ENCODE peak calls at places on chromosomes 4 and X, in six cellular contexts. M, G, C, U, T and W are unnamed samples.

GRCh38 chr4:103845075-103845474 is 125.3 kb upstream of the TACR3 start:
- DNase-seq in M (no peak), G (no peak), C (no peak), U (no peak), T (no peak), W (no peak)

GRCh38 chrX:110415440-110416167 is 57.0 kb downstream of the RTL9 start:
- DNase-seq in M (no peak), G (no peak), C (no peak), U (no peak), T (peak; percentile 39), W (no peak)

GRCh38 chrX:135973025-135973547 is 702 bp downstream of the MMGT1 start:
- DNase-seq in M (no peak), G (no peak), C (no peak), U (peak; percentile 5), T (peak; percentile 9), W (no peak)

GRCh38 chr4:73978886-73979285 is 2.9 kb downstream of the PF4 start:
- DNase-seq in M (no peak), G (no peak), C (no peak), U (no peak), T (peak; percentile 80), W (no peak)

GRCh38 chr4:38164346-38164745 is 204.1 kb downstream of the PTTG2 start:
- DNase-seq in M (no peak), G (no peak), C (no peak), U (no peak), T (no peak), W (no peak)

GRCh38 chr4:127698789-127699200 is 31.4 kb upstream of the SLC25A31 start:
- DNase-seq in M (no peak), G (no peak), C (no peak), U (no peak), T (peak; percentile 87), W (no peak)

GRCh38 chr4:10007772-10008171 is 13.5 kb downstream of the SLC2A9 start:
- DNase-seq in M (no peak), G (no peak), C (no peak), U (no peak), T (no peak), W (no peak)

GRCh38 chr4:30756553-30756952 is 36.4 kb downstream of the PCDH7 start:
- DNase-seq in M (no peak), G (no peak), C (no peak), U (no peak), T (no peak), W (no peak)

GRCh38 chrX:108020631-108021030 is 24.2 kb upstream of the VSIG1 start:
- DNase-seq in M (no peak), G (no peak), C (no peak), U (no peak), T (peak; percentile 23), W (no peak)

GRCh38 chr4:128286474-128287158 is 997 bp downstream of the PGRMC2 start:
- DNase-seq in M (no peak), G (peak; percentile 29), C (no peak), U (no peak), T (peak; percentile 58), W (peak; percentile 5)

GRCh38 chr4:73499996-73500765 is 18.6 kb downstream of the AFM start:
- DNase-seq in M (no peak), G (no peak), C (no peak), U (no peak), T (no peak), W (no peak)

GRCh38 chr4:39083164-39083563 is 21.1 kb downstream of the KLHL5 start:
- DNase-seq in M (no peak), G (no peak), C (no peak), U (no peak), T (peak; percentile 83), W (no peak)

GRCh38 chr4:3492741-3493719 is 29.9 kb downstream of the DOK7 start:
- DNase-seq in M (no peak), G (peak; percentile 76), C (no peak), U (no peak), T (no peak), W (no peak)

GRCh38 chrX:107842715-107843400 is 17.2 kb downstream of the MID2 start:
- DNase-seq in M (no peak), G (no peak), C (no peak), U (no peak), T (no peak), W (no peak)

GRCh38 chrX:140912606-140913005 is 89.8 kb upstream of the SPANXB1 start:
- DNase-seq in M (no peak), G (no peak), C (no peak), U (no peak), T (no peak), W (no peak)

GRCh38 chrX:85375333-85375738 is 4.1 kb downstream of the POF1B start:
- DNase-seq in M (no peak), G (peak; percentile 30), C (no peak), U (no peak), T (no peak), W (no peak)

GRCh38 chr4:130043796-130044195 is 947.8 kb downstream of the C4orf33 start:
- DNase-seq in M (no peak), G (no peak), C (no peak), U (no peak), T (no peak), W (no peak)

GRCh38 chr4:161419822-161420221 is 744.0 kb downstream of the FSTL5 start:
- DNase-seq in M (no peak), G (peak; percentile 7), C (peak; percentile 33), U (peak; percentile 5), T (no peak), W (no peak)

GRCh38 chr4:39899291-39899690 is 78.4 kb downstream of the PDS5A start:
- DNase-seq in M (no peak), G (no peak), C (no peak), U (no peak), T (no peak), W (no peak)

GRCh38 chr4:97493815-97494518 is 649.3 kb downstream of the STPG2 start:
- DNase-seq in M (no peak), G (no peak), C (no peak), U (no peak), T (peak; percentile 52), W (no peak)

GRCh38 chr4:74934822-74935326 is 2.0 kb downstream of the PARM1 start:
- DNase-seq in M (no peak), G (no peak), C (no peak), U (no peak), T (no peak), W (no peak)

GRCh38 chr4:121693450-121693849 is 3.3 kb downstream of the ANXA5 start:
- DNase-seq in M (no peak), G (no peak), C (no peak), U (no peak), T (no peak), W (no peak)

GRCh38 chr4:70709551-70710080 is 12.1 kb upstream of the RUFY3 start:
- DNase-seq in M (no peak), G (no peak), C (no peak), U (no peak), T (no peak), W (no peak)

GRCh38 chr4:91198951-91199350 is 1071.8 kb downstream of the CCSER1 start:
- DNase-seq in M (no peak), G (no peak), C (no peak), U (no peak), T (no peak), W (no peak)

GRCh38 chr4:153931804-153932203 is 142.9 kb upstream of the SFRP2 start:
- DNase-seq in M (no peak), G (no peak), C (no peak), U (no peak), T (no peak), W (no peak)

GRCh38 chrX:56268888-56269287 is 36.7 kb downstream of the KLF8 start:
- DNase-seq in M (no peak), G (no peak), C (no peak), U (no peak), T (peak; percentile 35), W (no peak)

GRCh38 chrX:152641996-152642395 is 4.3 kb downstream of the GABRQ start:
- DNase-seq in M (no peak), G (peak; percentile 46), C (peak; percentile 61), U (no peak), T (no peak), W (no peak)
- TF ChIP-seq CTCF in M (no peak), G (peak; percentile 42), C (peak; percentile 53), U (no peak), T (peak; percentile 34), W (no peak)

DNA sequence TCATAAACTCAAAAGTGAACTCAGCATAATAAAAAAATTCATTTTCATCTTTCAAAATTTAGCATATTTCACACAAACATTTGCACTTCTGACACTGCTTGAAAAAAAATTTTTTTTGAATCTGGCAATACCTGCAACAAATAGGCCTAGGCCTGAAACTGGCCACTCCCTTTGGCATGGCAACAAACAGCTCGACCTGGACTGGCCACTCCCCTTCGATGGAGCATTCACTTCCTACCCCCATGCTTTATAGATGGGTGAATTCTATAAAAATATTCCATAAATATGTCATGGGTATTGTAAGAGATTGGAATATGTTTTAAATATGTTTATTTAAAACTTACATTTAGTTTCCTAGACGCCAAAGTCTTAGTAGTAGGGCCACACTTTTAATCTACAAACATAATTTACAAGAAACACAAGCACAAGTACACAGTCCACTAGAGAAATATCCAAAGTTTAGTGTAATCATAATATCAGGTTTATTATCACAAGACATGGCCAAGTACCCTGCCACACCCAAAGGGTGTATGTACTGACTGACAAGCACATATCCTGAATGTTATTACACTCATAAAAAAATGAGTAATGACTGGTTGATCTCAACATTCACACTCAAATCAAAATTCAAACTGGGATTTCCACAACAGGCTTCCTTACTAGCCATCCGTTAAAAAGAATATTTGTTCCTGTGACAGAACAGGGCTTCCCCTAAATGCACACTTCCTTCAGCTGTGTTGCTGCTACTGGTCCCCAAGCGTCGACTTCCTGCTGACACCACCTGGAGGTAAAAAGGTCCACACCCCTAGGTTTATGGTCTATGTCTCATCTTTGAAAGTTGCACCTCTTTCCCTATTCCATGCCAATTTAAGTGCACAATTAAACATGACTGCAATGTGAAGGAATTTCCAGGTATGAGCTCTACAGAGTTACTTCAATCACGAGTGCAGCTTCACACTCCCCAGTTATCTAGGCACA is 271.5 kb downstream of the NR3C2 start:
- DNase-seq in M (no peak), G (no peak), C (no peak), U (no peak), T (peak; percentile 41), W (no peak)
- H3K9me3 ChIP-seq in M (no peaks in the 10 kb centered on the region), G (no peaks in the 10 kb centered on the region), C (no peaks in the 10 kb centered on the region), U (no peaks in the 10 kb centered on the region), T (no peaks in the 10 kb centered on the region), W (no peaks in the 10 kb centered on the region)

GRCh38 chrX:29661290-29661689 is 554.1 kb upstream of the MAGEB2 start:
- DNase-seq in M (no peak), G (no peak), C (no peak), U (no peak), T (peak; percentile 31), W (no peak)
- H3K27ac ChIP-seq in M (no peak overlapping the region), G (peak overlapping the region; percentile 97), C (no peak overlapping the region), U (peak overlapping the region; percentile 41), T (peak overlapping the region; percentile 95), W (no peak overlapping the region)

GRCh38 chr4:101853691-101854090 is 63.2 kb downstream of the BANK1 start:
- DNase-seq in M (no peak), G (no peak), C (no peak), U (no peak), T (no peak), W (no peak)

GRCh38 chr4:101853028-101853427 is 62.5 kb downstream of the BANK1 start:
- DNase-seq in M (no peak), G (no peak), C (no peak), U (no peak), T (no peak), W (no peak)

GRCh38 chr4:101856149-101856548 is 65.6 kb downstream of the BANK1 start:
- DNase-seq in M (no peak), G (no peak), C (no peak), U (no peak), T (no peak), W (no peak)

GRCh38 chr4:101857176-101857575 is 66.6 kb downstream of the BANK1 start:
- DNase-seq in M (no peak), G (no peak), C (no peak), U (no peak), T (no peak), W (no peak)

GRCh38 chr4:101855239-101855638 is 64.7 kb downstream of the BANK1 start:
- DNase-seq in M (no peak), G (no peak), C (no peak), U (no peak), T (no peak), W (no peak)
- TF ChIP-seq CTCF in M (no peak), G (no peak), C (no peak), U (no peak), T (no peak), W (no peak)